ENCODE peak calls at places on chromosomes 6 and 20, in four cellular contexts. G is PC-3, W is activated B cell treated with CpG ODN at 0.5 μM for 24 hours, Z is EL. C is an unnamed sample.

GRCh38 chr6:24719125-24719931 is at the start of gene C6orf62:
- DNase-seq in Z (peak; percentile 66), G (peak; percentile 37), W (peak; percentile 30), C (no peak)

GRCh38 chr6:56831334-56831733 is 123.6 kb upstream of the BEND6 start:
- DNase-seq in Z (no peak), W (no peak), G (no peak), C (no peak)

GRCh38 chr6:46704562-46704961 is 16.9 kb downstream of the TDRD6 start:
- DNase-seq in G (peak; percentile 80), Z (peak; percentile 12), W (no peak), C (no peak)

GRCh38 chr6:107491059-107491609 is 1.2 kb downstream of the SOBP start:
- DNase-seq in Z (peak; percentile 26), W (peak; percentile 30), G (no peak), C (peak; percentile 64)

GRCh38 chr20:51532577-51533191 is 9.8 kb downstream of the NFATC2 start:
- DNase-seq in W (no peak), G (peak; percentile 66), Z (peak; percentile 56), C (peak; percentile 5)

GRCh38 chr6:5667737-5668136 is 339.0 kb downstream of the NRN1 start:
- DNase-seq in Z (no peak), G (no peak), W (no peak), C (no peak)

GRCh38 chr20:43899274-43899878 is 15.3 kb upstream of the TOX2 start:
- DNase-seq in G (no peak), W (no peak), Z (no peak), C (no peak)

GRCh38 chr6:11072080-11072479 is 21.6 kb upstream of the SMIM13 start:
- DNase-seq in G (no peak), W (no peak), Z (no peak), C (no peak)

C was measured in anterior cingulate cortex.